ENCODE peak calls at places on chromosomes 2 and 18, in seven cellular contexts. C is fibroblast of lung; H is H9; P is naive thymus-derived CD4-positive, alpha-beta T cell; W is GM23338; A is foreskin keratinocyte; E is neuronal stem cell. V is an unnamed sample.
A peak's percentile ranks its signal among the peaks of the same experiment; 100 is the strongest.

GRCh38 chr18:76430636-76431035 is 64.4 kb downstream of the ZNF516 start:
- DNase-seq in E (no peak), C (peak; percentile 50), P (no peak), W (no peak), H (no peak), A (no peak), V (no peak)

GRCh38 chr2:29202819-29203495 is 87.7 kb downstream of the CLIP4 start:
- DNase-seq in P (no peak), W (no peak), H (peak; percentile 17), E (no peak), C (no peak), A (no peak), V (no peak)

GRCh38 chr18:44423826-44424225 is 256.9 kb upstream of the SETBP1 start:
- DNase-seq in A (no peak), W (peak; percentile 8), H (peak; percentile 27), C (no peak), E (no peak), P (no peak), V (no peak)

GRCh38 chr18:35524236-35524635 is 26.5 kb upstream of the INO80C start:
- DNase-seq in P (no peak), W (no peak), H (no peak), C (no peak), A (no peak), E (no peak), V (no peak)

GRCh38 chr2:186853871-186854435 is 5.0 kb upstream of the ZSWIM2 start:
- DNase-seq in P (no peak), C (peak; percentile 37), A (no peak), E (no peak), W (no peak), H (no peak), V (no peak)

GRCh38 chr18:72544092-72544886 is at the start of gene CBLN2:
- DNase-seq in E (peak; percentile 72), P (peak; percentile 52), C (peak; percentile 58), A (peak; percentile 29), H (peak; percentile 80), W (peak; percentile 77), V (peak; percentile 50)

GRCh38 chr2:98476192-98476868 is 31.7 kb downstream of the INPP4A start:
- DNase-seq in E (no peak), A (no peak), W (no peak), C (no peak), P (no peak), H (no peak), V (no peak)

GRCh38 chr18:64165906-64166305 is 17.0 kb upstream of the LINC00305 start:
- DNase-seq in E (no peak), H (no peak), P (no peak), C (peak; percentile 5), A (no peak), W (no peak), V (no peak)

GRCh38 chr2:48479923-48480322 is 50.0 kb upstream of the STON1 start:
- DNase-seq in C (peak; percentile 34), W (no peak), E (no peak), P (no peak), H (no peak), A (no peak), V (no peak)

GRCh38 chr18:616380-616995 is 19.7 kb downstream of the CLUL1 start:
- DNase-seq in H (no peak), A (no peak), W (peak; percentile 71), P (no peak), E (no peak), C (peak; percentile 73), V (no peak)

GRCh38 chr2:120986898-120987650 is 251.4 kb downstream of the GLI2 start:
- DNase-seq in C (no peak), H (no peak), E (no peak), W (no peak), A (no peak), P (no peak), V (no peak)

GRCh38 chr2:121309801-121310200 is 24.8 kb upstream of the TFCP2L1 start:
- DNase-seq in A (no peak), H (no peak), P (no peak), W (no peak), C (no peak), E (no peak), V (no peak)

DNA sequence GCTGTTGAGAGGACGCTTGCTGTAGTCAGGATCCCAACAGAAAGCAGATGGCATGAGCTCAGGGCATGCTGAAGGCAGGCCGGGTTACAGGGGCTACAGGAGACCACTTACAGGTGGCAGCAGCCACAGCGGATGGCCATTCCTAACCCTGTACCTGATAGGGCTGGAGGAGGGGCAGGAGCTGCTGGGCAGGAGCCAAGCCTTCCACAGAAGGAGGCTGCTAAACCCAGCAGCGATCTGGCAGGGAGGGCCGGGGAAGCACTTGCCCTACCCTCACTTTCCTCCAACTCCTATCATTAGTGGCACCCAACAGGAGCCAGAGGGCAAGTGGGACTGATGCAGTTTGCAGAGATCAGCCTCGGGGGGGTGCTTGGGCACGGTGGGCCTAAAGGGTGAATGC is 2.0 kb downstream of the ASB18 start:
- DNase-seq in C (no peak), P (no peak), H (no peak), A (no peak), E (no peak), W (no peak), V (no peak)
- H3K27me3 ChIP-seq in C (no peaks in the 10 kb centered on the region), P (no peaks in the 10 kb centered on the region), H (no peaks in the 10 kb centered on the region), A (peaks cover 10% of the 10 kb centered on the region), E (peaks cover 3% of the 10 kb centered on the region), W (no peaks in the 10 kb centered on the region), V (no peaks in the 10 kb centered on the region)

DNA sequence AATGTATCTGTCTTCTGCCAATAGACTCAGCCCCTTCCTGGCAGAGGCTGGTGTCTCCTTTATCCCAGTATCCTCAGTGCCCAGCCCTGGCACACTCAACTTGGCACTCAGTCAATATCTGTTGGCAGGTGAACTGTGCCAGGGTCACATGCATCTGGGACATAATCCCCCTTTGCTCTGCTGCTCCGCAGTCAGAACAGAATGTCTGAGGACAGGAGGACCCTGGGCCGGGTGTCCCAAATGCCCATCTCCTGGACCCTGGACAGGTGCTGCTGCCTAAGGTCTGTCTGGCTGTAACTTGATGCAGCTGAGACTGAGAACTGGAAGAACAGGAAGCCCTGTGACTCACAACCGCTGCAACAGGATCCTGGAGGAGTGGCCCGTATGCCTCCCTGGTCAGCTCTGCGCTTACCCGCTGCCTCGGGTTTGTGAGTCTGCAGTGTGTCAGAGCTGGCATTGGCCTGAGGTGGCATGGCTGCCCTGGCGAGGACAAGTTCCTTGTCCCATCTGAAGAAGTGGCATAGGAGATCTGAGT is 11.4 kb downstream of the HK2 start:
- DNase-seq in A (peak; percentile 81), E (no peak), C (peak; percentile 87), W (peak; percentile 58), P (peak; percentile 51), H (peak; percentile 72), V (no peak)
- H3K27ac ChIP-seq in A (peak overlapping the region; percentile 83), E (no peak overlapping the region), C (peak overlapping the region; percentile 87), W (no peak overlapping the region), P (peak overlapping the region; percentile 39), H (no peak overlapping the region), V (no peak overlapping the region)

GRCh38 chr2:176067587-176068002 is 16.2 kb downstream of the EVX2 start:
- DNase-seq in H (peak; percentile 31), E (no peak), W (peak; percentile 14), P (no peak), A (no peak), C (no peak), V (no peak)
- H3K27me3 ChIP-seq in H (peaks cover 66% of the 10 kb centered on the region), E (peaks cover 21% of the 10 kb centered on the region), W (peaks cover 100% of the 10 kb centered on the region), P (peaks cover 17% of the 10 kb centered on the region), A (peaks cover 99% of the 10 kb centered on the region), C (peaks cover 25% of the 10 kb centered on the region), V (peaks cover 71% of the 10 kb centered on the region)

GRCh38 chr2:151560289-151560688 is 150.6 kb downstream of the RIF1 start:
- DNase-seq in H (no peak), W (no peak), E (no peak), A (peak; percentile 68), P (no peak), C (peak; percentile 41), V (no peak)
- H3K27ac ChIP-seq in H (no peak overlapping the region), W (no peak overlapping the region), E (no peak overlapping the region), A (no peak overlapping the region), P (no peak overlapping the region), C (no peak overlapping the region), V (no peak overlapping the region)

GRCh38 chr2:60530228-60530627 is 23.2 kb downstream of the BCL11A start:
- DNase-seq in H (no peak), A (no peak), W (no peak), P (no peak), E (no peak), C (no peak), V (no peak)
- H3K27me3 ChIP-seq in H (no peaks in the 10 kb centered on the region), A (no peaks in the 10 kb centered on the region), W (no peaks in the 10 kb centered on the region), P (no peaks in the 10 kb centered on the region), E (peaks cover 60% of the 10 kb centered on the region), C (no peaks in the 10 kb centered on the region), V (no peaks in the 10 kb centered on the region)

DNA sequence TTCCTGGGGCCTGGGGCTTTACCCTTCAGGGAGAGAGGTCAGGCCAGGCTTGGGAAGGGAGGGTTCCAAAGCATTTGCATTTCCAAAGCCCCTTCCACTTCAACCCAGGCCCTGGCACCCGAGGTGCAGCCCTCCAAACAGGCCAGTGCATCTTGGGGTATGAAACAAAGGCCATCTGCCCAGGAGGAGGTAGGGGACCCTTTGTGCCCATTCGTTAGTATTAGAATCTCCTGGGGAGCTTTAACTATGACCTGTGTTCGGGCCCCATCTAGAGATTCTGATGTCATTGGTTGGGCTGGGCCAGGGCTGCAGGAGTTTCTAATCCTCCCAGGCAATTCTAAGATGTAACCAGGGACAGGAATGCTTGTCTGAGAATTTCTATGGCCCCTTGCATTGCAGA is 73.6 kb downstream of the CIB4 start:
- DNase-seq in H (no peak), W (no peak), C (no peak), A (no peak), E (no peak), P (no peak), V (no peak)
- H3K27ac ChIP-seq in H (no peak overlapping the region), W (no peak overlapping the region), C (no peak overlapping the region), A (no peak overlapping the region), E (no peak overlapping the region), P (no peak overlapping the region), V (no peak overlapping the region)

GRCh38 chr2:218060950-218061660 is 7.9 kb upstream of the RUFY4 start:
- DNase-seq in P (no peak), A (no peak), H (no peak), W (no peak), C (no peak), E (no peak), V (no peak)
- H3K27me3 ChIP-seq in P (no peaks in the 10 kb centered on the region), A (peaks cover 69% of the 10 kb centered on the region), H (no peaks in the 10 kb centered on the region), W (no peaks in the 10 kb centered on the region), C (peaks cover 21% of the 10 kb centered on the region), E (peaks cover 25% of the 10 kb centered on the region), V (no peaks in the 10 kb centered on the region)

DNA sequence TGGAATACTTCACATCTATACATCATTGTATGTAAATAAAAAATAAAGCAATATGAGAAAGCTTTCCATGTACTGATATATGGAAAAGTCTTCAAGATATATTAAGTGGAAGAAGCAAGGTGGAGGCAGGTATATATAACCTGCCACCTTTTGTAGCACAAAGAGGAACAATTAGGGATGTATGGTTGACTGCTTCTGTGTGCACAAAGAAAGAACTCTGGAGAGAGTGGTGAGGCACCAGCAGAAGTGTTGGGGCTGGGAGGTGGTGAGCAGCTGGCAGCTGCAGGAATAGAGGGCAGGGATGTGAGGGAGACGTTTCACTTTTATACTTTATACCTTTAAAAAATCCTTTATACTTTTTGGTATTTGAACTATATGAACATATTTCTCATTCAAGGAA is 26.1 kb downstream of the KIF5C start:
- DNase-seq in H (no peak), P (no peak), W (no peak), A (no peak), E (no peak), C (no peak), V (no peak)
- H3K27ac ChIP-seq in H (no peak overlapping the region), P (no peak overlapping the region), W (no peak overlapping the region), A (no peak overlapping the region), E (no peak overlapping the region), C (no peak overlapping the region), V (no peak overlapping the region)